ENCODE peak calls at places on chromosomes 2 and 18, in seven cellular contexts. R is tibial nerve, X is A673, V is upper lobe of right lung, T is B cell, I is left lung, D is IMR-90. C is an unnamed sample.

GRCh38 chr2:177489719-177490301 is 97.2 kb downstream of the AGPS start:
- DNase-seq in X (peak), V (no peak), R (no peak), T (no peak), D (peak), I (no peak), C (no peak)

GRCh38 chr2:154307007-154307406 is 391.5 kb upstream of the KCNJ3 start:
- DNase-seq in I (no peak), V (no peak), D (no peak), T (no peak), X (no peak), R (no peak), C (no peak)

GRCh38 chr2:116754371-116755101 is 1060.0 kb upstream of the DDX18 start:
- DNase-seq in V (no peak), I (peak), X (no peak), T (no peak), D (no peak), R (no peak), C (no peak)

GRCh38 chr2:133856678-133857077 is 288.4 kb upstream of the NCKAP5 start:
- DNase-seq in R (no peak), V (no peak), I (no peak), X (no peak), D (no peak), T (no peak), C (no peak)

GRCh38 chr18:13492314-13492713 is 234.0 kb downstream of the FAM210A start:
- DNase-seq in V (no peak), T (no peak), X (no peak), D (no peak), I (no peak), R (no peak), C (no peak)

GRCh38 chr18:47983946-47984345 is 53.5 kb upstream of the SMAD2 start:
- DNase-seq in X (no peak), R (no peak), V (no peak), T (no peak), I (no peak), D (no peak), C (no peak)

GRCh38 chr2:17273066-17273465 is 245.2 kb downstream of the RAD51AP2 start:
- DNase-seq in D (no peak), I (no peak), R (no peak), V (no peak), X (no peak), T (no peak), C (no peak)

GRCh38 chr2:215654177-215654850 is 218.4 kb upstream of the FN1 start:
- DNase-seq in R (no peak), I (no peak), T (no peak), D (peak), X (peak), V (no peak), C (no peak)

GRCh38 chr2:67713376-67713775 is 316.2 kb downstream of the ETAA1 start:
- DNase-seq in X (no peak), D (no peak), T (no peak), I (no peak), V (no peak), R (no peak), C (no peak)

GRCh38 chr2:226730487-226730886 is 69.1 kb downstream of the IRS1 start:
- DNase-seq in T (no peak), V (no peak), I (no peak), D (peak), R (no peak), X (no peak), C (no peak)

GRCh38 chr2:48912110-48912509 is 156.6 kb upstream of the LHCGR start:
- DNase-seq in X (peak), V (no peak), R (no peak), I (no peak), D (no peak), T (no peak), C (no peak)

GRCh38 chr2:69073928-69074575 is 61.1 kb downstream of the ANTXR1 start:
- DNase-seq in X (no peak), I (no peak), R (no peak), T (no peak), V (no peak), D (no peak), C (no peak)

GRCh38 chr2:1436369-1436768 is 23.1 kb downstream of the TPO start:
- DNase-seq in R (no peak), I (no peak), V (no peak), T (no peak), D (no peak), X (no peak), C (no peak)

GRCh38 chr2:217807025-217807424 is 195.8 kb downstream of the TNS1 start:
- DNase-seq in I (no peak), T (no peak), X (no peak), D (no peak), V (no peak), R (no peak), C (no peak)

GRCh38 chr2:9634121-9634520 is 3.3 kb upstream of the YWHAQ start:
- DNase-seq in X (no peak), T (no peak), V (no peak), I (no peak), D (no peak), R (no peak), C (no peak)

GRCh38 chr2:226137201-226137811 is 662.3 kb downstream of the IRS1 start:
- DNase-seq in V (no peak), T (no peak), I (no peak), R (no peak), D (peak), X (no peak), C (no peak)

GRCh38 chr2:239348563-239349447 is 52.0 kb downstream of the HDAC4 start:
- DNase-seq in R (no peak), X (no peak), D (no peak), I (no peak), V (no peak), T (no peak), C (no peak)

GRCh38 chr18:41873730-41874129 is 81.3 kb upstream of the PIK3C3 start:
- DNase-seq in X (peak), D (no peak), I (no peak), V (no peak), T (no peak), R (no peak), C (no peak)

GRCh38 chr2:225894240-225894980 is 494.9 kb downstream of the NYAP2 start:
- DNase-seq in X (peak), I (no peak), D (peak), T (no peak), R (no peak), V (no peak), C (no peak)

GRCh38 chr2:101474752-101475384 is at the start of gene RFX8:
- DNase-seq in V (no peak), I (no peak), D (peak), R (no peak), T (no peak), X (no peak), C (no peak)

GRCh38 chr2:236573066-236573929 is 3.7 kb downstream of the ACKR3 start:
- DNase-seq in R (no peak), T (no peak), X (no peak), I (no peak), V (no peak), D (no peak), C (no peak)

GRCh38 chr2:136957044-136957443 is 191.7 kb downstream of the THSD7B start:
- DNase-seq in R (no peak), D (no peak), T (no peak), X (no peak), V (no peak), I (no peak), C (no peak)

GRCh38 chr18:1018211-1018651 is 113.6 kb downstream of the ADCYAP1 start:
- DNase-seq in X (no peak), V (no peak), D (peak), I (no peak), T (no peak), R (no peak), C (no peak)

GRCh38 chr2:156586621-156587020 is 150.4 kb downstream of the GPD2 start:
- DNase-seq in T (no peak), R (no peak), I (no peak), D (no peak), X (no peak), V (no peak), C (no peak)
- TF ChIP-seq CTCF in T (no peak), R (no peak), I (no peak), D (no peak), X (no peak), V (no peak), C (no peak)

DNA sequence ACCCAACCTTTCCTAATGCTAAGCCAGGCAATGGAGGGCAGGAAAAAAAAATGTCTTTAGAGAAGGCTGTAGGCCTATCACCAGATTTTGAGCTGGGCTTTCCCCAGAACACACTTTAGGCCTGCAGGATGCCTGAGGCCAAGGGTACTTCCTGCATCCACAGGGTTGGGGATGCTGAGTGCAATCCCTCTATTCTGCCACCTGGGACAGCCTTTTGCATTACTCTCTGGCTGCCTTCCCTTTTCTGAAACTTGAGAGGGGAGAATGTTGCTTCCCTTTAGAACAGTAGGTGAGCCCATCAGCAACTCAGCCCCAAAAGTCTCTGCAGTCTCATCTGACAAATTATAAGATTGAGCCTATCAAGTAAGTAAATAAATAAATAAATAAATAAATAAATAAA is 195.2 kb downstream of the SLC8A1 start:
- DNase-seq in R (no peak), T (no peak), I (no peak), D (no peak), X (peak), V (no peak), C (no peak)
- TF ChIP-seq CTCF in R (no peak), T (no peak), I (no peak), D (peak), X (no peak), V (no peak), C (no peak)

GRCh38 chr2:13034861-13035260 is 318.1 kb downstream of the TRIB2 start:
- DNase-seq in T (no peak), I (no peak), X (no peak), R (no peak), V (no peak), D (no peak), C (no peak)
- TF ChIP-seq CTCF in T (no peak), I (no peak), X (no peak), R (no peak), V (no peak), D (no peak), C (no peak)

GRCh38 chr2:220315098-220315785 is 687.8 kb downstream of the SLC4A3 start:
- DNase-seq in T (no peak), I (no peak), X (peak), R (no peak), D (no peak), V (no peak), C (no peak)

GRCh38 chr2:220320326-220320725 is 692.9 kb downstream of the SLC4A3 start:
- DNase-seq in T (no peak), R (no peak), D (peak), V (no peak), X (no peak), I (no peak), C (no peak)

GRCh38 chr2:220318037-220318436 is 690.6 kb downstream of the SLC4A3 start:
- DNase-seq in D (no peak), X (no peak), I (no peak), T (no peak), R (no peak), V (no peak), C (no peak)

DNA sequence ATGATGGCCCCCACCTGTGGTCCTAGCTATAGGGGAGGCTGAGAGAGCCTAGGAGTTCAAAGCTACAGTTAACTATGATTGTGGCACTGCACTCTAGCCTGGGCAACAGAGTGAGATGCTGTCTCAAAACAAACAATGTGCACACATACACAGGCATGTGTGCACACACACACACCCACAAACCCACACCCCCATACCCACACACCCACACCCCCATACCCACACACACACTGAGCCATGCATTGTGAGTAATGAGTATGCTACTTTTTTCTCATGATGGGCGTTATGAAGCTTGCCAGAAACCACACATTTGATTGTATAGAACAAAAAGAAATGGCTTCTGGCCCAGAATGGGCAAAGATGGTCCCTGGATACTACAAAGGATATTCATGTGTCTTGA is 691.1 kb downstream of the SLC4A3 start:
- DNase-seq in D (no peak), X (no peak), V (no peak), R (no peak), T (no peak), I (no peak), C (no peak)
- TF ChIP-seq CTCF in D (no peak), X (no peak), V (no peak), R (no peak), T (no peak), I (no peak), C (no peak)

GRCh38 chr2:195859513-195859912 is 202.5 kb downstream of the SLC39A10 start:
- DNase-seq in D (no peak), T (no peak), V (no peak), I (no peak), R (no peak), X (no peak), C (no peak)

GRCh38 chr2:195863564-195863963 is 205.1 kb downstream of the DNAH7 start:
- DNase-seq in I (no peak), V (no peak), D (no peak), T (no peak), R (no peak), X (peak), C (no peak)

GRCh38 chr2:195861821-195862220 is 204.8 kb downstream of the SLC39A10 start:
- DNase-seq in I (no peak), R (no peak), V (no peak), D (peak), T (no peak), X (no peak), C (no peak)

GRCh38 chr2:195863121-195863520 is 205.5 kb downstream of the DNAH7 start:
- DNase-seq in T (no peak), D (no peak), X (no peak), V (no peak), I (no peak), R (no peak), C (no peak)

GRCh38 chr2:195864316-195864715 is 204.3 kb downstream of the DNAH7 start:
- DNase-seq in T (no peak), D (no peak), V (no peak), I (no peak), R (no peak), X (peak), C (no peak)
- TF ChIP-seq CTCF in T (no peak), D (no peak), V (no peak), I (no peak), R (no peak), X (no peak), C (no peak)

GRCh38 chr2:189633392-189633811 is 27.9 kb upstream of the ASNSD1 start:
- DNase-seq in V (no peak), R (no peak), T (no peak), D (no peak), X (peak), I (peak), C (no peak)
- TF ChIP-seq CTCF in V (peak), R (no peak), T (peak), D (peak), X (peak), I (peak), C (no peak)

DNA sequence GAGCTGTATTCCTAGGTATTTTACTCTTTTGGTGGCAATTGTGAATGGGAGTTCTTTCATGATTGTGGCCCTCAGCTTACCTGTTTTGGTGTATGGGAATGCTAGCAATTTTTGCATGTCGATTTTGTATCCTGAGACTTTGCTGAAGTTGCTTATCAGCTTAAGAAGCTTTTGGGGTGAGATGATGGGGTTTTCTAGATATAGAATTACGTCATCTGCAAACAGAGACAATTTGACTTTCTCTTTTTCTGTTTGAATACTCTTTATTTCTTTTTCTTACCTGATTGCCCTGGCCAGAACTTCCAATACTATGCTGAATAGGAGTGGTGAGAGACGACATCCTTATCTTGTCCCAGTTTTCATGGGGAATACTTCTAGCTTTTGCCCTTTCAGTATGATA is 191.2 kb downstream of the KCNE4 start:
- DNase-seq in X (no peak), D (no peak), I (no peak), R (no peak), V (no peak), T (no peak), C (no peak)
- TF ChIP-seq CTCF in X (no peak), D (no peak), I (no peak), R (no peak), V (no peak), T (no peak), C (no peak)

GRCh38 chr18:31447530-31448191 is at the start of gene DSG3:
- DNase-seq in D (no peak), R (no peak), I (no peak), V (no peak), X (no peak), T (no peak), C (no peak)
- TF ChIP-seq CTCF in D (no peak), R (no peak), I (no peak), V (no peak), X (no peak), T (no peak), C (no peak)

DNA sequence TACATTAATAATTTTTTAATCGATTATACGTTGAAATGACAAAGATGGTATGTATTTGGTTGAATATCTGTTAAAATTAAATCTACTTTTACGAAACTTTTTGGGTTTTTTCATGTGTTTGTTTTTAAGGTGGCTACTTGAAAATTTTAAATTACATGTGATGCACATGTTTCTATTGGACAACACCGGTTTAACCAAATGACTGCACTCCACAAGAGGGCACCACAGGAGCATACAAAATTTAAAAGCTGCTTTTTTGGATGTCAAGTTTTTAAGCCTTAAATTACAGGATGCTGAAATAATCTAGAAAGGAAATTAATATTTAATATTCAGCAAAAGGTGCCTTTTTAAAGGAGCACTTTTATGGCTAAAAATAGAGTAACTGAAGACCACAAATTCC is 98.7 kb downstream of the ACVR1 start:
- DNase-seq in D (peak), V (no peak), R (no peak), X (peak), T (no peak), I (no peak), C (no peak)
- TF ChIP-seq CTCF in D (peak), V (peak), R (peak), X (peak), T (peak), I (peak), C (no peak)

GRCh38 chr2:152525277-152525838 is 190.4 kb downstream of the FMNL2 start:
- DNase-seq in I (no peak), X (peak), D (peak), T (no peak), R (no peak), V (no peak), C (no peak)
- TF ChIP-seq CTCF in I (no peak), X (no peak), D (no peak), T (no peak), R (no peak), V (no peak), C (no peak)